ENCODE peak calls at places on chromosomes 6 and 20, in four cellular contexts. One of them, this sample, is unnamed.

GRCh38 chr20:17518339-17519052 is 12.7 kb downstream of the BFSP1 start:
- DNase-seq in choroid plexus epithelial cell: no peak
- DNase-seq in MCF 10A: no peak
- DNase-seq in endothelial cell: no peak
- DNase-seq in this sample: no peak

GRCh38 chr6:124393536-124393935 is 568.7 kb upstream of the RNF217 start:
- DNase-seq in choroid plexus epithelial cell: peak; percentile 20
- DNase-seq in MCF 10A: no peak
- DNase-seq in endothelial cell: no peak
- DNase-seq in this sample: no peak

GRCh38 chr6:167324111-167324510 is 775 bp upstream of the TTLL2 start:
- DNase-seq in choroid plexus epithelial cell: no peak
- DNase-seq in MCF 10A: no peak
- DNase-seq in endothelial cell: no peak
- DNase-seq in this sample: no peak

GRCh38 chr6:106892186-106892585 is 82.3 kb downstream of the CD24 start:
- DNase-seq in choroid plexus epithelial cell: no peak
- DNase-seq in MCF 10A: no peak
- DNase-seq in endothelial cell: no peak
- DNase-seq in this sample: no peak

GRCh38 chr6:144064402-144064830 is 31.0 kb downstream of the SF3B5 start:
- DNase-seq in choroid plexus epithelial cell: no peak
- DNase-seq in MCF 10A: no peak
- DNase-seq in endothelial cell: peak; percentile 18
- DNase-seq in this sample: peak; percentile 69

GRCh38 chr6:99241905-99242534 is 107.5 kb downstream of the FAXC start:
- DNase-seq in choroid plexus epithelial cell: peak; percentile 67
- DNase-seq in MCF 10A: peak; percentile 42
- DNase-seq in endothelial cell: peak; percentile 42
- DNase-seq in this sample: peak; percentile 13

GRCh38 chr6:135624402-135625297 is 127.1 kb upstream of the AHI1 start:
- DNase-seq in choroid plexus epithelial cell: peak; percentile 85
- DNase-seq in MCF 10A: no peak
- DNase-seq in endothelial cell: no peak
- DNase-seq in this sample: no peak

GRCh38 chr20:44344723-44345122 is 7.9 kb downstream of the R3HDML start:
- DNase-seq in choroid plexus epithelial cell: no peak
- DNase-seq in MCF 10A: no peak
- DNase-seq in endothelial cell: no peak
- DNase-seq in this sample: no peak

GRCh38 chr6:45584127-45584526 is 206.4 kb upstream of the SUPT3H start:
- DNase-seq in choroid plexus epithelial cell: no peak
- DNase-seq in MCF 10A: no peak
- DNase-seq in endothelial cell: no peak
- DNase-seq in this sample: no peak

GRCh38 chr6:158377866-158378265 is 65.6 kb downstream of the TULP4 start:
- DNase-seq in choroid plexus epithelial cell: peak; percentile 79
- DNase-seq in MCF 10A: peak; percentile 77
- DNase-seq in endothelial cell: no peak
- DNase-seq in this sample: no peak

GRCh38 chr6:163679753-163680152 is 265.2 kb downstream of the QKI start:
- DNase-seq in choroid plexus epithelial cell: peak; percentile 50
- DNase-seq in MCF 10A: no peak
- DNase-seq in endothelial cell: no peak
- DNase-seq in this sample: no peak

GRCh38 chr20:50039706-50040431 is 57.1 kb downstream of the SNAI1 start:
- DNase-seq in choroid plexus epithelial cell: no peak
- DNase-seq in MCF 10A: no peak
- DNase-seq in endothelial cell: no peak
- DNase-seq in this sample: no peak

GRCh38 chr20:39855799-39856198 is 833.2 kb downstream of the MAFB start:
- DNase-seq in choroid plexus epithelial cell: peak; percentile 24
- DNase-seq in MCF 10A: no peak
- DNase-seq in endothelial cell: no peak
- DNase-seq in this sample: no peak

GRCh38 chr6:109002882-109003281 is 91.8 kb downstream of the SESN1 start:
- DNase-seq in choroid plexus epithelial cell: no peak
- DNase-seq in MCF 10A: no peak
- DNase-seq in endothelial cell: no peak
- DNase-seq in this sample: no peak

GRCh38 chr6:69090132-69090531 is 455.1 kb downstream of the ADGRB3 start:
- DNase-seq in choroid plexus epithelial cell: peak; percentile 86
- DNase-seq in MCF 10A: no peak
- DNase-seq in endothelial cell: no peak
- DNase-seq in this sample: no peak

GRCh38 chr6:134287863-134288537 is 29.9 kb downstream of the SGK1 start:
- DNase-seq in choroid plexus epithelial cell: peak; percentile 83
- DNase-seq in MCF 10A: no peak
- DNase-seq in endothelial cell: no peak
- DNase-seq in this sample: no peak

GRCh38 chr6:7183707-7184106 is 75.9 kb downstream of the RREB1 start:
- DNase-seq in choroid plexus epithelial cell: no peak
- DNase-seq in MCF 10A: no peak
- DNase-seq in endothelial cell: no peak
- DNase-seq in this sample: no peak

GRCh38 chr6:28587746-28588075 is 62.0 kb downstream of the GPX5 start:
- DNase-seq in choroid plexus epithelial cell: peak; percentile 30
- DNase-seq in MCF 10A: peak; percentile 1
- DNase-seq in endothelial cell: no peak
- DNase-seq in this sample: no peak

GRCh38 chr6:22774129-22774528 is 204.8 kb downstream of the HDGFL1 start:
- DNase-seq in choroid plexus epithelial cell: no peak
- DNase-seq in MCF 10A: no peak
- DNase-seq in endothelial cell: no peak
- DNase-seq in this sample: no peak

GRCh38 chr6:97411610-97412009 is 128.6 kb upstream of the MMS22L start:
- DNase-seq in choroid plexus epithelial cell: no peak
- DNase-seq in MCF 10A: no peak
- DNase-seq in endothelial cell: no peak
- DNase-seq in this sample: no peak

GRCh38 chr20:9161308-9161707 is 92.4 kb downstream of the PLCB4 start:
- DNase-seq in choroid plexus epithelial cell: no peak
- DNase-seq in MCF 10A: no peak
- DNase-seq in endothelial cell: no peak
- DNase-seq in this sample: no peak

GRCh38 chr6:134175532-134176282 is 123.3 kb upstream of the SLC2A12 start:
- DNase-seq in choroid plexus epithelial cell: peak; percentile 72
- DNase-seq in MCF 10A: peak; percentile 79
- DNase-seq in endothelial cell: no peak
- DNase-seq in this sample: peak; percentile 47

GRCh38 chr20:59611286-59611685 is 6.9 kb downstream of the PHACTR3 start:
- DNase-seq in choroid plexus epithelial cell: no peak
- DNase-seq in MCF 10A: no peak
- DNase-seq in endothelial cell: no peak
- DNase-seq in this sample: no peak

GRCh38 chr6:116876107-116876506 is 935 bp upstream of the RFX6 start:
- DNase-seq in choroid plexus epithelial cell: no peak
- DNase-seq in MCF 10A: no peak
- DNase-seq in endothelial cell: no peak
- DNase-seq in this sample: no peak

GRCh38 chr6:30321692-30322388 is 4.9 kb upstream of the TRIM39 start:
- DNase-seq in choroid plexus epithelial cell: no peak
- DNase-seq in MCF 10A: no peak
- DNase-seq in endothelial cell: no peak
- DNase-seq in this sample: no peak

GRCh38 chr6:13668291-13668928 is 43.2 kb downstream of the RANBP9 start:
- DNase-seq in choroid plexus epithelial cell: peak; percentile 32
- DNase-seq in MCF 10A: peak; percentile 6
- DNase-seq in endothelial cell: no peak
- DNase-seq in this sample: no peak

GRCh38 chr20:4951299-4951698 is 50.0 kb downstream of the SLC23A2 start:
- DNase-seq in choroid plexus epithelial cell: peak; percentile 87
- DNase-seq in MCF 10A: peak; percentile 74
- DNase-seq in endothelial cell: no peak
- DNase-seq in this sample: no peak

GRCh38 chr6:28371706-28372451 is 22.1 kb downstream of the ZKSCAN3 start:
- DNase-seq in choroid plexus epithelial cell: no peak
- DNase-seq in MCF 10A: no peak
- DNase-seq in endothelial cell: no peak
- DNase-seq in this sample: peak; percentile 46

GRCh38 chr6:56549014-56549413 is 93.7 kb downstream of the DST start:
- DNase-seq in choroid plexus epithelial cell: peak; percentile 47
- DNase-seq in MCF 10A: no peak
- DNase-seq in endothelial cell: no peak
- DNase-seq in this sample: no peak
- TF ChIP-seq CTCF in choroid plexus epithelial cell: no peak
- TF ChIP-seq CTCF in MCF 10A: no peak
- TF ChIP-seq CTCF in endothelial cell: no peak
- TF ChIP-seq CTCF in this sample: no peak

GRCh38 chr6:18820725-18821124 is 433.6 kb downstream of the RNF144B start:
- DNase-seq in choroid plexus epithelial cell: no peak
- DNase-seq in MCF 10A: no peak
- DNase-seq in endothelial cell: no peak
- DNase-seq in this sample: no peak

GRCh38 chr6:18823782-18824386 is 436.7 kb downstream of the RNF144B start:
- DNase-seq in choroid plexus epithelial cell: peak; percentile 33
- DNase-seq in MCF 10A: peak; percentile 56
- DNase-seq in endothelial cell: peak; percentile 48
- DNase-seq in this sample: no peak
- TF ChIP-seq CTCF in choroid plexus epithelial cell: peak; percentile 60
- TF ChIP-seq CTCF in MCF 10A: peak; percentile 62
- TF ChIP-seq CTCF in endothelial cell: peak; percentile 97
- TF ChIP-seq CTCF in this sample: peak; percentile 22

GRCh38 chr6:162580619-162581018 is 146.9 kb downstream of the PRKN start:
- DNase-seq in choroid plexus epithelial cell: no peak
- DNase-seq in MCF 10A: no peak
- DNase-seq in endothelial cell: no peak
- DNase-seq in this sample: no peak
- TF ChIP-seq CTCF in choroid plexus epithelial cell: peak; percentile 2
- TF ChIP-seq CTCF in MCF 10A: no peak
- TF ChIP-seq CTCF in endothelial cell: no peak
- TF ChIP-seq CTCF in this sample: no peak

DNA sequence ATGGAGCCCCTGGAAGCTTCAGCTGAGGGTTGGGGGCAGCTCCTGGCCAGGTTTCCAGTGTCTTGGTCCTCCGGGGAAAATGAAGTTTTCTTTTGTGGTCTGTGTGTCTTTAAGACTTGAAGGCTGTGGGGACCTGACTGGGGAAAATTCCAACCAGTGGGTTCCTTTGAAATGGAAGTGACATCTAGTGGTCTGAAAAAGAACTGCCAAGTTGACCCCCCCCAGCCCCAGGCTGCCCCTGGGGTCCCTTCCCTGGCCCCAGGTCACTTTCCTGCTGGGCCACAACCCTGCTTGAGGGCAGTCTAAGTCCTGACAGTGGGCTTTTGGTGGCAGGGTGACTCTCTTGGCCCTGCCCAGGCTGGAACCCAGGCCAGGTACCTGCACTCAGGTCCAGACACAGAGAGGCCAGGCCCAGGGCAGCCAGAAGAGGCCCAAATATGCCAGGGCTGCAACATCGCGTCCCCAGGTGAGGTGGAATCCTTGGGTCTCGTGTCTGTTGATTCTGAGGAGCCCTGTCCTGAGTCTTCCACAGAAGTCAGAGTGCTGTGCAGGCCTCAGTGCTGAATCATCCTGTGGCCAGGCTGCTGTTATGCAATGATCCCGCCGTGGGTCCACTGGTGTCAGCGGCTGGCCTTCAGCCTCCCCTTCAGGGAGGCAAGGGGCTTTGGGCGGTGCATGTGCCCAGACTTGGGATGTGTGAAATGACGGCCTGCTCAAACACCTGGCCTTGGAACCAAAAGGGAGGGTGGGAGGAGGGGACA is 68.4 kb downstream of the VEGFA start:
- DNase-seq in choroid plexus epithelial cell: peak; percentile 87
- DNase-seq in MCF 10A: peak; percentile 34
- DNase-seq in endothelial cell: peak; percentile 23
- DNase-seq in this sample: peak; percentile 62
- TF ChIP-seq CTCF in choroid plexus epithelial cell: peak; percentile 71
- TF ChIP-seq CTCF in MCF 10A: peak; percentile 39
- TF ChIP-seq CTCF in endothelial cell: peak; percentile 53
- TF ChIP-seq CTCF in this sample: no peak

DNA sequence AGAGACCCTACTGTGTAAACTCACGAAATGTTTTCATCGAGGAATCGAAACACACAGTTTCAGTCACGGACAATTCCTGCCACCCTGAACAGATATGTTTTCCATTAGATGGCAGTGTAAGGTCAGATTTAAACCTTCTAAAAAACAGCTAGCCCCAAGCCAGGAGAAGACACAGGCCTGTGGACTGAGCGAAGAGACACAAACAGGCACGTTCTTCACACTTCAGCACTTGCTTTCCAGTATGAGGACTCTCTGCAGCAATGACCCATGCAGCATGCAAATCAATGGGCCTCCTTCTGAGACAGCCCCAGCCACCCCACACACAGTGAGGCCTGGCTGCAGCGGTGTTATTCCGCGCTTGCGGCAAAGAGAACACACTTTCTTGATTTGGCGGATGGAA is 31.9 kb downstream of the HUS1B start:
- DNase-seq in choroid plexus epithelial cell: peak; percentile 70
- DNase-seq in MCF 10A: peak; percentile 16
- DNase-seq in endothelial cell: no peak
- DNase-seq in this sample: peak; percentile 47
- TF ChIP-seq CTCF in choroid plexus epithelial cell: peak; percentile 52
- TF ChIP-seq CTCF in MCF 10A: no peak
- TF ChIP-seq CTCF in endothelial cell: no peak
- TF ChIP-seq CTCF in this sample: no peak

GRCh38 chr6:139117734-139118133 is 17.1 kb upstream of the HECA start:
- DNase-seq in choroid plexus epithelial cell: peak; percentile 34
- DNase-seq in MCF 10A: no peak
- DNase-seq in endothelial cell: no peak
- DNase-seq in this sample: no peak
- TF ChIP-seq CTCF in choroid plexus epithelial cell: no peak
- TF ChIP-seq CTCF in MCF 10A: no peak
- TF ChIP-seq CTCF in endothelial cell: peak; percentile 27
- TF ChIP-seq CTCF in this sample: no peak

DNA sequence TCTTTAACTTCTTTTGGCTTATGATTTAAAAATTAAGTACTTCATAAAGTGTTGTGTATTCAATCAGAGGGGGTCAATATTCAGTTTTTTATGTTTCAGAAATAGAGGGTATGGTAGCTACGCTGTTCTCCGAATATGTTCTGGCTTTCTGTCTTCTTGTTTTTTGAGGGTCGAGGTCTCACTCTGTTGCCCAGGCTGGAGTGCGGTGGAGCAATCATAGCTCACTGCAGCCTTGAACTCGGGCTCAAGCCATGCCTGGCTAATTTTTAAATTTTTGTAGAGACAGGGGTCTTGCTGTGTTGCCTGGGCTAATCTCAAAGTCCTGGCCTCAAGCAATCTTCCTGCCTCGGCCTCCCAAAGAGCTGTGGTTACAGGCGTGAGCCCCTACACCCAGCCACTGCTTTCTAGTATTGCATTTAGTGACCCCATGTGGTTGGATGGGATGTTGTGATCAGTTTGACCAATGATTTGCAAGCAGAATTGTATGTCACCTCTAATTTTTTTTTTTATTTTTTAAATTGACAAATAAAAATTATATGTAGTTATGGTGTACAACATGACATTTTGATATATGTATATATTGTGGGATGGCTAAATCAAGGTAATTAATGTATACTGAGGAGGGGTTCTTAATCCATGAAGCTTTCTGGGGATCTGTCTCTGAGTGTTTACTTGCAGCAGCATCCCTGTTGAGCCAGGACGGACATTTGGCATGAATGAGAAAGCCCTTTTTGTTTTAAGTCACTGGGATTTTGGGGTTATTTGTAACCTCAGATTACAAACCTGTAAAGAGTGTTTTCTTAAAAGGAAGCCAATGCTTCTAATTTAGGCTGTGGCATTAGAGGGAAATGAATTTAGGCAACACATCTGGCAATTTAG is 38.5 kb upstream of the DEK start:
- DNase-seq in choroid plexus epithelial cell: peak; percentile 53
- DNase-seq in MCF 10A: peak; percentile 16
- DNase-seq in endothelial cell: no peak
- DNase-seq in this sample: no peak
- TF ChIP-seq CTCF in choroid plexus epithelial cell: peak; percentile 33
- TF ChIP-seq CTCF in MCF 10A: no peak
- TF ChIP-seq CTCF in endothelial cell: no peak
- TF ChIP-seq CTCF in this sample: peak; percentile 3

This sample was measured in GM13976.